ENCODE peak calls at places on chromosomes 3 and 15, in eight cellular contexts. M, E, V, T, C, L, D and Y are unnamed samples.

GRCh38 chr3:179446501-179446900 is 4.8 kb downstream of the GNB4 start:
- DNase-seq in M (peak), E (no peak), V (peak), T (no peak), C (no peak), L (no peak), D (peak), Y (no peak)

GRCh38 chr3:10142707-10143560 is 1.4 kb downstream of the VHL start:
- DNase-seq in M (peak), E (no peak), V (peak), T (no peak), C (peak), L (peak), D (peak), Y (no peak)

GRCh38 chr3:100027321-100027720 is 87.0 kb downstream of the FILIP1L start:
- DNase-seq in M (no peak), E (no peak), V (no peak), T (peak), C (no peak), L (no peak), D (no peak), Y (no peak)

GRCh38 chr3:10822708-10823515 is 6.9 kb downstream of the SLC6A11 start:
- DNase-seq in M (no peak), E (no peak), V (no peak), T (no peak), C (no peak), L (no peak), D (no peak), Y (no peak)

GRCh38 chr3:134370611-134371451 is 3.4 kb downstream of the AMOTL2 start:
- DNase-seq in M (no peak), E (no peak), V (no peak), T (no peak), C (no peak), L (no peak), D (no peak), Y (no peak)

GRCh38 chr15:98643104-98643503 is 5.2 kb upstream of the IGF1R start:
- DNase-seq in M (no peak), E (no peak), V (no peak), T (no peak), C (no peak), L (no peak), D (no peak), Y (no peak)

GRCh38 chr3:185687479-185687878 is 101.4 kb downstream of the SENP2 start:
- DNase-seq in M (no peak), E (no peak), V (peak), T (peak), C (peak), L (no peak), D (no peak), Y (no peak)

GRCh38 chr3:148389916-148390315 is 307.8 kb upstream of the AGTR1 start:
- DNase-seq in M (no peak), E (no peak), V (peak), T (peak), C (no peak), L (no peak), D (no peak), Y (no peak)

GRCh38 chr3:124963755-124964154 is 29.2 kb upstream of the MUC13 start:
- DNase-seq in M (no peak), E (no peak), V (no peak), T (no peak), C (no peak), L (no peak), D (no peak), Y (no peak)

GRCh38 chr15:40407343-40407990 is 1.9 kb downstream of the IVD start:
- DNase-seq in M (no peak), E (no peak), V (no peak), T (no peak), C (no peak), L (no peak), D (no peak), Y (no peak)

GRCh38 chr3:60708191-60708975 is 542.9 kb downstream of the FHIT start:
- DNase-seq in M (no peak), E (no peak), V (peak), T (peak), C (no peak), L (no peak), D (no peak), Y (no peak)